ENCODE peak calls at places on chromosomes 2 and 18, in six cellular contexts. H, R, B, E, N and T are unnamed samples. For H3K36me3, the result is how much of the 10 kb centered on the place peaks cover.

GRCh38 chr2:234032301-234032856 is 18.1 kb upstream of the SPP2 start:
- DNase-seq in E (no peak), R (no peak), H (no peak), N (no peak), B (no peak), T (no peak)

GRCh38 chr18:13036622-13037320 is 45.6 kb downstream of the CEP192 start:
- DNase-seq in N (no peak), B (no peak), E (no peak), H (no peak), R (no peak), T (no peak)

GRCh38 chr18:59049726-59050660 is 89.7 kb upstream of the SEC11C start:
- DNase-seq in R (no peak), N (no peak), B (no peak), E (no peak), H (no peak), T (no peak)

GRCh38 chr2:220300806-220301205 is 673.4 kb downstream of the SLC4A3 start:
- DNase-seq in H (no peak), B (no peak), R (no peak), E (no peak), N (no peak), T (no peak)

GRCh38 chr2:224520064-224520463 is 65.1 kb downstream of the CUL3 start:
- DNase-seq in N (no peak), R (no peak), B (no peak), H (no peak), E (no peak), T (no peak)

GRCh38 chr2:226660524-226660923 is 139.1 kb downstream of the IRS1 start:
- DNase-seq in H (peak), E (no peak), R (peak), B (no peak), N (peak), T (peak)

GRCh38 chr2:109031481-109032228 is 42.6 kb upstream of the EDAR start:
- DNase-seq in E (peak), H (peak), N (no peak), B (no peak), R (peak), T (peak)

GRCh38 chr18:31042391-31043181 is at the start of gene DSC3:
- DNase-seq in R (peak), H (no peak), B (no peak), N (no peak), E (no peak), T (no peak)

GRCh38 chr2:223692227-223692947 is 90.2 kb upstream of the SCG2 start:
- DNase-seq in H (peak), B (peak), E (no peak), N (no peak), R (no peak), T (no peak)

GRCh38 chr2:201406077-201406662 is 45.1 kb downstream of the TRAK2 start:
- DNase-seq in H (peak), R (no peak), N (peak), E (no peak), B (no peak), T (no peak)

GRCh38 chr2:54083021-54083420 is 32.4 kb upstream of the ACYP2 start:
- DNase-seq in B (no peak), R (no peak), N (no peak), H (no peak), E (no peak), T (no peak)

GRCh38 chr18:7646174-7646886 is 79.2 kb downstream of the PTPRM start:
- DNase-seq in N (no peak), R (no peak), B (no peak), E (no peak), H (no peak), T (no peak)

GRCh38 chr2:240374085-240374907 is 61.2 kb upstream of the GPC1 start:
- DNase-seq in E (no peak), N (peak), R (peak), H (peak), B (no peak), T (peak)

GRCh38 chr2:43467889-43468288 is 127.9 kb downstream of the THADA start:
- DNase-seq in R (no peak), N (peak), H (no peak), E (no peak), B (no peak), T (no peak)

GRCh38 chr2:170361359-170361936 is 183.5 kb downstream of the MYO3B start:
- DNase-seq in H (peak), E (no peak), B (peak), R (no peak), N (no peak), T (no peak)

GRCh38 chr18:79962835-79963657 is 1.4 kb upstream of the HSBP1L1 start:
- DNase-seq in N (no peak), H (no peak), B (no peak), R (no peak), E (peak), T (no peak)

GRCh38 chr2:70789304-70790078 is 952 bp downstream of the FIGLA start:
- DNase-seq in N (no peak), R (peak), B (peak), E (peak), H (peak), T (peak)

GRCh38 chr18:12694032-12694431 is 8.5 kb downstream of the CEP76 start:
- DNase-seq in R (no peak), B (no peak), H (no peak), N (peak), E (no peak), T (no peak)

GRCh38 chr18:29501952-29502351 is 1325.0 kb upstream of the CDH2 start:
- DNase-seq in E (no peak), H (no peak), N (peak), R (no peak), B (no peak), T (no peak)

GRCh38 chr2:159612255-159612901 is 4.0 kb downstream of the BAZ2B start:
- DNase-seq in N (no peak), B (no peak), H (no peak), R (no peak), E (no peak), T (no peak)

GRCh38 chr2:74499269-74499939 is at the start of gene LBX2:
- DNase-seq in E (no peak), H (no peak), B (no peak), R (no peak), N (no peak), T (no peak)

GRCh38 chr2:205975082-205975949 is 110.7 kb downstream of the INO80D start:
- DNase-seq in R (no peak), B (peak), N (no peak), H (no peak), E (no peak), T (no peak)

DNA sequence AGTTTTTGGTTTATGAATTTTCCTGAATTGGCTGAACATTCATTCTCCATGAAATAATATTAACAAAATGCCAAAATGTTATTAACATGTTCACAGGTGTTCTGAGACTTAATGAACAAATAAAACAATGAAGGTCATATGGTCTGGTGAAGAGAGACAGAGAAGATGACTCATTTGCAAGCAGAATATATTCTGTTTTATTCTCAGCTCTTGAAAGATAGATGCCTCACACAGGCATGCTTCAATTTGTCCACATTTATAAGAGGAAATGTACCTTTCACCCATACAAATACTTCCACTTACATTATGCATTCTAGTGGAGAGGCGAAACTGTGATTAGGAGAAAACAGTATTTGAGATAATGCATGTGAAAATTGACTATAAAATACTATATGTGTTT is 75.4 kb upstream of the PGAP1 start:
- DNase-seq in E (no peak), B (no peak), H (no peak), N (no peak), R (no peak), T (no peak)
- H3K36me3 ChIP-seq in E (half or more), B (under half), H (under half), N (under half), R (under half), T (under half)

DNA sequence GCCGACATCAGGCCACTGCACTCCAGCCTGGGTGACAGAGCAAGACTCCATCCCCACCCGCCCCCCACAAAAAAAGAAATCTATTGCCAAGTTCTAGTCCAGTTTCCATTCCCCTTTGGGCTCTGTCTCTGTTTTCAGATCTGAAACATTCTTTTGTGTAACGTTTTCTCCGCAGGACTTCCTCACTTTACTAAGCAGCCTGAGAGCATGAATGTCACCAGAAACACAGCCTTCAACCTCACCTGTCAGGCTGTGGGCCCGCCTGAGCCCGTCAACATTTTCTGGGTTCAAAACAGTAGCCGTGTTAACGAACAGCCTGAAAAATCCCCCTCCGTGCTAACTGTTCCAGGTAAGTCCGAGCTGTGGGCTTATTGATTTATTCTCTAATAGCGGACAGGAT is 48.8 kb downstream of the MERTK start:
- DNase-seq in R (no peak), B (no peak), N (no peak), E (no peak), H (no peak), T (no peak)
- H3K36me3 ChIP-seq in R (under half), B (under half), N (under half), E (under half), H (under half), T (under half)

DNA sequence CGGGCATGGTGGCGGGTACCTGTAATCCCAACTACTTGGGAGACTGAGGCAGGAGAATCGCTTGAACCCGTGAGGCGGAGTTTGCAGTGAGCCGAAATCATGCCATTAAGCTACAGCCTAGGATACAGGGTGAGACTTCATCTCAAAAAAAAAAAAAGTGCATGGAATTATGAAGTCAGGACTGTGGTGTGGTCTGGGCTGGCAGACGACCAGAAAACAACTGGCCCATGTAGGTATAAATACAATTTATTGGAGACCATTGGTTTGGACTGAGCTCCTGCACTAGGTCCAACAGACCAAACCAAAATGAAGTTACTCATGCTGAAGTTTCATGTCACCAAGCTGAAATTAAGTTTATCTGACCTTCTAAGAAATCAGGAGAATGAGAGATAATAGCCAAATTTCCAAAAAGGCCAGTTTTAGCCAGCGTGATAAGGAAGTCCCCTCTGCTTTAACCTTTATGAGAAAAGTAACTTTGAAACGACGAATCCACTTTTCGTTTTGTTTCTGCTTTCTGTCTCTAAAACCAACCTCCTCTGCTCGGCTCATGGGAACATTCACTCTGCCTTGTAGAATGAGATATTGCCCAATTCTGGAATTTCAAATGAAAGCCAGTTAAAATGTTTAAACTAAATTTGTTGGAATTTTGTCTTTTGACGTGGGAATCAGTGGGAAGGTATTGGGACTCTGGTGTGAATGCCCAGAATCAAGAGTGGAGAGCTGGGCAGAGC is 17.7 kb upstream of the RAB10 start:
- DNase-seq in B (no peak), N (no peak), R (no peak), H (no peak), E (no peak), T (no peak)
- H3K36me3 ChIP-seq in B (under half), N (under half), R (under half), H (under half), E (under half), T (under half)

DNA sequence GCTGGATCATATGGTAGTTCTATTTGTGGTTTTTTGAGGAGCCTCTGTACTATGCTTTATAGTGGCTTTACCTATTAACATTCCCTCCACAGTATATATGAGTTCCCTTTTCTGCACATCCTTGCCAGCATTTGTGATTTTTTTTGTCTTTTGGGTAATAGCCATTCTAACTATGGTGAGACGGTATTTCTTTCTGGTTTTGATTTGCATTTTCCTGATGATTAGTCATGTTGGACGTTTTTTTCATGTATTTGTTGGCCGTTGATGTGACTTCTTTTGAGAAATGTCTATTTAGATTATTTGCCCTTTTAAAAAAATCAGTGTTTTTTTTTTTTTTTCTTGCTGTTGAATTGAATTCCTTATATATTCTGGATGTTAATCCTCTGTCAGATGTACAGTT is 31.1 kb downstream of the ACTR3 start:
- DNase-seq in R (no peak), E (no peak), B (no peak), N (no peak), H (no peak), T (no peak)
- H3K36me3 ChIP-seq in R (half or more), E (under half), B (under half), N (under half), H (under half), T (under half)

GRCh38 chr2:102278720-102279390 is 32.5 kb upstream of the IL1RL1 start:
- DNase-seq in H (no peak), E (no peak), R (peak), N (no peak), B (no peak), T (no peak)
- H3K36me3 ChIP-seq in H (under half), E (under half), R (under half), N (under half), B (under half), T (under half)

DNA sequence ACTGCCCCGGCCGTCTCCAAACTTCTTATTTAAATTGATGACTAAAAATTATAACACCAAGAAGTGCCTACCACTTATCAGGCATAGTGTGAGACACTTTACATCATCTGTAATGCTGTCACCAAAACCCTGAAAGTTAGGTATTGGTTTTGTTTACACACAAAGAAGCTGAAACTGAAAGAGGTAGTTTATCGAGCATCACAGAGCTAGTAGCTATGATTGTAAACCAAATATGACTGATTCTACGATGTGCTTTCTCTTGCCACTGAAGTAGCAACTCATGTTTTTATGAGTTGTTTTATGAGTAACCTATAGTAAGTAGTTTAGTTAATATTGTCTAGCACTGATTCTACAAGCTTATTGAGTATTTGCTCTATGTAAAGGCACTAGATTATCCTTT is 31.5 kb downstream of the DYNC1I2 start:
- DNase-seq in E (no peak), B (no peak), R (no peak), H (no peak), N (no peak), T (no peak)
- H3K36me3 ChIP-seq in E (under half), B (under half), R (half or more), H (under half), N (under half), T (half or more)

DNA sequence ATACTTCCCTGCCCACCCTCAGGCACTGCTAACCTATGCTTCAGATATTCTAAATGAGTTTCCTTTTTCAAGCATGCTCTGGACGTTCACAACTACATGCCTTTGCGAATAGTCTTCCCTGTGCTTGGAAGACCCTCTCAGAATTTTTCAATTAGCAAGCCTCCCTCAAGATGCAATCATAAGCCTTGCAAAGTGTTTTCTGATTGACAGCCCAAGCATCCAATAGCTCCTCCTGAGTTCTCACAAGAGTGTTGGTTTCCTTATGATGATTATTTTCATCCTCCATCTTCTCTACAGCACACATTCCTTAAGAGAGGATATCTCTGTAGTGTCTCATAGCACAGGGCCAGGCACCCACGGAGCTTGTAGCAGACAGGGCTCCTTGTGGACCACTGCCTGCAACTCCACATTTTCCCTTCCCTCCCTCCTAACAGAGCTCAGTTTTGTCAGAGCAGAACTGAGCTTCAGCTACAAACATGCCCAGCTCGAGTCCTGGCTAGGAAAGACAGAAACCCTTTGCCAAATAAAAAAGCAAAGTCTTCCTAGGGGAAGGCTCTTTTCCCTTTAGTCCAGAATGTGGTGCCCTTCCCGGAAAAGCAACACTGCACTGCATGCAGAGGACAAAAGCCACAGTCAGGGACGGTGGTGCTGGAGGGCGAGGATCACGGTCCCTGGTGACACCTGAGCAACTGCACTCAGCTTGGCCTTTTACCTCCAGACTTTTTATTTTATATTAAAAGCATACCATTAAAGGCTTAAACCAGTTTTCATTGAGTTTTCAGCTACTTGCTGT is 819.8 kb upstream of the ID2 start:
- DNase-seq in B (no peak), E (no peak), R (no peak), N (no peak), H (no peak), T (no peak)
- H3K36me3 ChIP-seq in B (under half), E (under half), R (under half), N (under half), H (under half), T (under half)